ENCODE peak calls at places on chromosomes 2 and 18, in six cellular contexts. A, K, E, P, H and X are unnamed samples.

GRCh38 chr2:142588269-142588668 is 289.2 kb upstream of the KYNU start:
- DNase-seq in A (no peak), K (no peak), E (no peak), P (no peak), H (no peak), X (no peak)

GRCh38 chr2:182077451-182078142 is 91.9 kb downstream of the PPP1R1C start:
- DNase-seq in A (peak), K (peak), E (no peak), P (peak), H (peak), X (peak)

GRCh38 chr2:74003494-74004211 is 18.9 kb downstream of the TET3 start:
- DNase-seq in A (peak), K (no peak), E (no peak), P (peak), H (no peak), X (peak)

GRCh38 chr2:45912109-45912508 is 260.6 kb downstream of the PRKCE start:
- DNase-seq in A (no peak), K (no peak), E (no peak), P (no peak), H (no peak), X (no peak)

GRCh38 chr2:30686669-30687068 is 120.6 kb downstream of the CAPN13 start:
- DNase-seq in A (no peak), K (no peak), E (no peak), P (no peak), H (no peak), X (no peak)

GRCh38 chr2:194602750-194603149 is 1054.3 kb upstream of the SLC39A10 start:
- DNase-seq in A (no peak), K (no peak), E (no peak), P (no peak), H (no peak), X (no peak)

GRCh38 chr2:102253140-102253752 is 58.1 kb upstream of the IL1RL1 start:
- DNase-seq in A (no peak), K (no peak), E (no peak), P (no peak), H (no peak), X (no peak)

GRCh38 chr2:9897331-9897737 is 54.1 kb downstream of the TAF1B start:
- DNase-seq in A (peak), K (no peak), E (no peak), P (peak), H (no peak), X (peak)

GRCh38 chr18:42893991-42894390 is 221.5 kb downstream of the RIT2 start:
- DNase-seq in A (no peak), K (peak), E (no peak), P (no peak), H (no peak), X (no peak)

GRCh38 chr2:148184967-148185366 is 164.1 kb downstream of the MBD5 start:
- DNase-seq in A (no peak), K (no peak), E (no peak), P (no peak), H (no peak), X (no peak)

GRCh38 chr2:86807462-86808275 is 17.0 kb upstream of the CD8A start:
- DNase-seq in A (peak), K (peak), E (no peak), P (peak), H (peak), X (peak)

GRCh38 chr2:207403950-207404349 is 125.8 kb upstream of the CREB1 start:
- DNase-seq in A (peak), K (peak), E (no peak), P (no peak), H (no peak), X (no peak)

GRCh38 chr2:225008935-225009334 is 33.3 kb downstream of the DOCK10 start:
- DNase-seq in A (no peak), K (peak), E (no peak), P (no peak), H (peak), X (peak)

GRCh38 chr2:45382744-45383143 is 228.3 kb downstream of the SRBD1 start:
- DNase-seq in A (peak), K (no peak), E (no peak), P (peak), H (no peak), X (no peak)

GRCh38 chr2:64327510-64328414 is 126.2 kb upstream of the LGALSL start:
- DNase-seq in A (peak), K (no peak), E (peak), P (peak), H (peak), X (peak)

GRCh38 chr2:177407031-177407430 is 14.5 kb downstream of the AGPS start:
- DNase-seq in A (no peak), K (no peak), E (no peak), P (no peak), H (no peak), X (no peak)

GRCh38 chr2:10473121-10473756 is 25.1 kb upstream of the ODC1 start:
- DNase-seq in A (no peak), K (no peak), E (no peak), P (no peak), H (no peak), X (peak)

GRCh38 chr2:201084863-201085262 is 13.1 kb downstream of the NDUFB3 start:
- DNase-seq in A (no peak), K (no peak), E (no peak), P (no peak), H (no peak), X (no peak)

GRCh38 chr18:76514573-76514972 is 19.5 kb upstream of the ZNF516 start:
- DNase-seq in A (no peak), K (no peak), E (no peak), P (no peak), H (no peak), X (no peak)

GRCh38 chr2:118049140-118050128 is 35.6 kb upstream of the CCDC93 start:
- DNase-seq in A (no peak), K (no peak), E (no peak), P (peak), H (no peak), X (peak)

GRCh38 chr2:10909050-10909995 is 2.4 kb upstream of the KCNF1 start:
- DNase-seq in A (no peak), K (no peak), E (no peak), P (no peak), H (no peak), X (no peak)

GRCh38 chr2:186440506-186440905 is 45.6 kb upstream of the ZC3H15 start:
- DNase-seq in A (no peak), K (no peak), E (no peak), P (no peak), H (no peak), X (no peak)

GRCh38 chr2:177169810-177170514 is 42.6 kb upstream of the HNRNPA3 start:
- DNase-seq in A (no peak), K (no peak), E (no peak), P (no peak), H (no peak), X (peak)

GRCh38 chr2:229733606-229734205 is 19.4 kb upstream of the DNER start:
- DNase-seq in A (no peak), K (no peak), E (no peak), P (no peak), H (no peak), X (peak)

GRCh38 chr18:46677609-46678470 is 20.8 kb upstream of the LOXHD1 start:
- DNase-seq in A (peak), K (no peak), E (no peak), P (peak), H (no peak), X (peak)

GRCh38 chr2:71749671-71750101 is 296.3 kb downstream of the DYSF start:
- DNase-seq in A (peak), K (no peak), E (no peak), P (peak), H (peak), X (peak)

GRCh38 chr2:95267458-95268207 is 6.6 kb upstream of the PROM2 start:
- DNase-seq in A (peak), K (no peak), E (no peak), P (no peak), H (no peak), X (no peak)

GRCh38 chr18:35964319-35964718 is 8.2 kb upstream of the RMP24 start:
- DNase-seq in A (no peak), K (no peak), E (no peak), P (no peak), H (no peak), X (no peak)

GRCh38 chr2:234300393-234300792 is 196.5 kb downstream of the ARL4C start:
- DNase-seq in A (no peak), K (no peak), E (no peak), P (no peak), H (no peak), X (no peak)

GRCh38 chr2:65710356-65710755 is 278.0 kb upstream of the SPRED2 start:
- DNase-seq in A (no peak), K (no peak), E (no peak), P (no peak), H (no peak), X (peak)

GRCh38 chr2:178194600-178195389 is 483 bp downstream of the OSBPL6 start:
- DNase-seq in A (peak), K (no peak), E (no peak), P (peak), H (no peak), X (peak)

GRCh38 chr2:215711484-215712034 is 275.7 kb upstream of the FN1 start:
- DNase-seq in A (peak), K (no peak), E (no peak), P (peak), H (no peak), X (peak)

GRCh38 chr2:139293992-139294548 is 513.9 kb upstream of the NXPH2 start:
- DNase-seq in A (no peak), K (no peak), E (no peak), P (peak), H (no peak), X (peak)

GRCh38 chr2:227932403-227932802 is 61.0 kb downstream of the DAW1 start:
- DNase-seq in A (no peak), K (no peak), E (no peak), P (no peak), H (no peak), X (no peak)